ENCODE peak calls at places on chromosomes 4 and X, in ten cellular contexts. One of them, this sample, is unnamed.

GRCh38 chrX:41542151-41542935 is 95.2 kb downstream of the NYX start:
- DNase-seq in SK-N-SH: no peak
- DNase-seq in CD8-positive, alpha-beta memory T cell: no peak
- DNase-seq in NCI-H1092: no peak
- DNase-seq in anterior cingulate cortex: no peak
- DNase-seq in foreskin fibroblast: no peak
- DNase-seq in endothelial cell: no peak
- DNase-seq in D341Med: no peak
- DNase-seq in stimulated activated CD8-positive, alpha-beta memory T cell treated with anti-CD3 and anti-CD28 coated beads, Interleukin-4, amount 100 ng/mL, for 24 hours: no peak
- DNase-seq in CD8-positive, alpha-beta T cell: no peak
- DNase-seq in this sample: no peak

GRCh38 chr4:103998752-103999151 is 279.0 kb upstream of the TACR3 start:
- DNase-seq in SK-N-SH: no peak
- DNase-seq in CD8-positive, alpha-beta memory T cell: no peak
- DNase-seq in NCI-H1092: no peak
- DNase-seq in anterior cingulate cortex: no peak
- DNase-seq in foreskin fibroblast: no peak
- DNase-seq in endothelial cell: no peak
- DNase-seq in D341Med: no peak
- DNase-seq in stimulated activated CD8-positive, alpha-beta memory T cell treated with anti-CD3 and anti-CD28 coated beads, Interleukin-4, amount 100 ng/mL, for 24 hours: no peak
- DNase-seq in CD8-positive, alpha-beta T cell: no peak
- DNase-seq in this sample: no peak

GRCh38 chrX:31353095-31353494 is 281.3 kb upstream of the FTHL17 start:
- DNase-seq in SK-N-SH: no peak
- DNase-seq in CD8-positive, alpha-beta memory T cell: no peak
- DNase-seq in NCI-H1092: no peak
- DNase-seq in anterior cingulate cortex: no peak
- DNase-seq in foreskin fibroblast: peak
- DNase-seq in endothelial cell: no peak
- DNase-seq in D341Med: no peak
- DNase-seq in stimulated activated CD8-positive, alpha-beta memory T cell treated with anti-CD3 and anti-CD28 coated beads, Interleukin-4, amount 100 ng/mL, for 24 hours: no peak
- DNase-seq in CD8-positive, alpha-beta T cell: no peak
- DNase-seq in this sample: no peak

GRCh38 chr4:107896158-107896645 is 35.1 kb upstream of the CYP2U1 start:
- DNase-seq in SK-N-SH: no peak
- DNase-seq in CD8-positive, alpha-beta memory T cell: no peak
- DNase-seq in NCI-H1092: no peak
- DNase-seq in anterior cingulate cortex: no peak
- DNase-seq in foreskin fibroblast: peak
- DNase-seq in endothelial cell: no peak
- DNase-seq in D341Med: no peak
- DNase-seq in stimulated activated CD8-positive, alpha-beta memory T cell treated with anti-CD3 and anti-CD28 coated beads, Interleukin-4, amount 100 ng/mL, for 24 hours: no peak
- DNase-seq in CD8-positive, alpha-beta T cell: no peak
- DNase-seq in this sample: no peak

GRCh38 chrX:135010921-135011320 is 11.4 kb downstream of the RTL8B start:
- DNase-seq in SK-N-SH: no peak
- DNase-seq in CD8-positive, alpha-beta memory T cell: no peak
- DNase-seq in NCI-H1092: no peak
- DNase-seq in anterior cingulate cortex: no peak
- DNase-seq in foreskin fibroblast: no peak
- DNase-seq in endothelial cell: no peak
- DNase-seq in D341Med: no peak
- DNase-seq in stimulated activated CD8-positive, alpha-beta memory T cell treated with anti-CD3 and anti-CD28 coated beads, Interleukin-4, amount 100 ng/mL, for 24 hours: no peak
- DNase-seq in CD8-positive, alpha-beta T cell: no peak
- DNase-seq in this sample: no peak

GRCh38 chr4:65968873-65969272 is 298.6 kb upstream of the EPHA5 start:
- DNase-seq in SK-N-SH: no peak
- DNase-seq in CD8-positive, alpha-beta memory T cell: no peak
- DNase-seq in NCI-H1092: no peak
- DNase-seq in anterior cingulate cortex: no peak
- DNase-seq in foreskin fibroblast: no peak
- DNase-seq in endothelial cell: no peak
- DNase-seq in D341Med: no peak
- DNase-seq in stimulated activated CD8-positive, alpha-beta memory T cell treated with anti-CD3 and anti-CD28 coated beads, Interleukin-4, amount 100 ng/mL, for 24 hours: no peak
- DNase-seq in CD8-positive, alpha-beta T cell: no peak
- DNase-seq in this sample: no peak

GRCh38 chr4:141810702-141811365 is 174.5 kb downstream of the IL15 start:
- DNase-seq in SK-N-SH: no peak
- DNase-seq in CD8-positive, alpha-beta memory T cell: no peak
- DNase-seq in NCI-H1092: no peak
- DNase-seq in anterior cingulate cortex: no peak
- DNase-seq in foreskin fibroblast: peak
- DNase-seq in endothelial cell: no peak
- DNase-seq in D341Med: peak
- DNase-seq in stimulated activated CD8-positive, alpha-beta memory T cell treated with anti-CD3 and anti-CD28 coated beads, Interleukin-4, amount 100 ng/mL, for 24 hours: no peak
- DNase-seq in CD8-positive, alpha-beta T cell: no peak
- DNase-seq in this sample: no peak

GRCh38 chr4:75940692-75941253 is at the start of gene NAAA:
- DNase-seq in SK-N-SH: peak
- DNase-seq in CD8-positive, alpha-beta memory T cell: peak
- DNase-seq in NCI-H1092: peak
- DNase-seq in anterior cingulate cortex: peak
- DNase-seq in foreskin fibroblast: peak
- DNase-seq in endothelial cell: peak
- DNase-seq in D341Med: peak
- DNase-seq in stimulated activated CD8-positive, alpha-beta memory T cell treated with anti-CD3 and anti-CD28 coated beads, Interleukin-4, amount 100 ng/mL, for 24 hours: peak
- DNase-seq in CD8-positive, alpha-beta T cell: peak
- DNase-seq in this sample: peak

GRCh38 chr4:101356928-101357327 is 9.6 kb upstream of the PPP3CA start:
- DNase-seq in SK-N-SH: peak
- DNase-seq in CD8-positive, alpha-beta memory T cell: no peak
- DNase-seq in NCI-H1092: no peak
- DNase-seq in anterior cingulate cortex: no peak
- DNase-seq in foreskin fibroblast: peak
- DNase-seq in endothelial cell: no peak
- DNase-seq in D341Med: no peak
- DNase-seq in stimulated activated CD8-positive, alpha-beta memory T cell treated with anti-CD3 and anti-CD28 coated beads, Interleukin-4, amount 100 ng/mL, for 24 hours: no peak
- DNase-seq in CD8-positive, alpha-beta T cell: no peak
- DNase-seq in this sample: no peak

This sample was measured in mesenteric fat pad.